ENCODE peak calls at places on chromosomes 5 and 9, in eight cellular contexts. X is osteocyte; B is GM12892; F is A549; E is glomerular endothelial cell; O is activated CD8-positive, alpha-beta memory T cell treated with anti-CD3 and anti-CD28 coated beads, Interleukin-2, amount 50 U/mL, for 4 hours; Y is GM23248; N is sciatic nerve. P is an unnamed sample.

GRCh38 chr9:10534863-10535262 is 77.9 kb downstream of the PTPRD start:
- DNase-seq in E (no peak), O (no peak), Y (no peak), X (no peak), F (no peak), N (no peak), B (no peak), P (no peak)

GRCh38 chr5:115954144-115954543 is 8.1 kb upstream of the LVRN start:
- DNase-seq in Y (no peak), X (no peak), F (no peak), N (no peak), E (no peak), O (no peak), B (no peak), P (no peak)

GRCh38 chr5:136058031-136058971 is 29.5 kb downstream of the TGFBI start:
- DNase-seq in N (peak), Y (peak), B (no peak), X (peak), E (no peak), O (no peak), F (peak), P (no peak)

GRCh38 chr5:138339086-138339456 is 1.0 kb downstream of the FAM53C start:
- DNase-seq in X (no peak), E (no peak), Y (peak), O (no peak), F (no peak), B (no peak), N (no peak), P (no peak)

GRCh38 chr9:2764371-2764770 is 47.1 kb downstream of the KCNV2 start:
- DNase-seq in O (no peak), B (no peak), N (no peak), Y (no peak), F (no peak), X (no peak), E (no peak), P (no peak)

GRCh38 chr9:19229725-19230355 is 653 bp upstream of the DENND4C start:
- DNase-seq in B (peak), F (peak), E (no peak), X (peak), O (peak), Y (peak), N (peak), P (peak)

GRCh38 chr5:75733767-75734166 is 16.5 kb upstream of the POC5 start:
- DNase-seq in N (no peak), B (no peak), O (no peak), Y (no peak), E (no peak), X (no peak), F (no peak), P (no peak)

GRCh38 chr9:32928912-32929311 is 72.5 kb downstream of the APTX start:
- DNase-seq in Y (no peak), B (no peak), O (no peak), N (no peak), F (no peak), X (no peak), E (no peak), P (no peak)

GRCh38 chr5:157384971-157385709 is 74.9 kb upstream of the NIPAL4 start:
- DNase-seq in N (no peak), X (peak), Y (peak), E (peak), B (no peak), F (peak), O (no peak), P (no peak)

GRCh38 chr9:27347889-27348288 is 50.9 kb upstream of the EQTN start:
- DNase-seq in Y (no peak), E (no peak), N (no peak), B (no peak), O (no peak), X (no peak), F (no peak), P (no peak)

GRCh38 chr5:14669415-14669814 is 4.9 kb downstream of the OTULIN start:
- DNase-seq in X (no peak), B (no peak), N (no peak), E (no peak), F (no peak), O (no peak), Y (no peak), P (no peak)

GRCh38 chr9:27473135-27473534 is 51.0 kb upstream of the IFNK start:
- DNase-seq in X (no peak), O (no peak), Y (peak), F (no peak), N (no peak), B (no peak), E (no peak), P (no peak)

GRCh38 chr5:176530983-176531901 is 6.0 kb downstream of the RNF44 start:
- DNase-seq in X (no peak), N (peak), E (no peak), B (no peak), Y (peak), F (no peak), O (no peak), P (no peak)

GRCh38 chr5:179163236-179164155 is 103.3 kb downstream of the ZNF354C start:
- DNase-seq in E (no peak), N (peak), F (no peak), B (no peak), X (no peak), O (peak), Y (no peak), P (no peak)

GRCh38 chr9:99463144-99463543 is 241.1 kb downstream of the SEC61B start:
- DNase-seq in F (no peak), O (no peak), E (no peak), Y (no peak), N (no peak), X (no peak), B (no peak), P (no peak)

GRCh38 chr5:135999396-136000139 is 29.2 kb upstream of the TGFBI start:
- DNase-seq in E (no peak), F (peak), O (no peak), Y (peak), N (no peak), B (no peak), X (no peak), P (no peak)

GRCh38 chr9:97321251-97321650 is 13.8 kb downstream of the CCDC180 start:
- DNase-seq in O (no peak), N (no peak), B (no peak), X (no peak), F (no peak), E (no peak), Y (no peak), P (no peak)

GRCh38 chr9:21709464-21710058 is 92.9 kb upstream of the MTAP start:
- DNase-seq in B (no peak), O (peak), X (no peak), E (no peak), F (peak), Y (peak), N (peak), P (peak)

GRCh38 chr5:178322736-178323540 is 90.3 kb upstream of the PHYKPL start:
- DNase-seq in O (no peak), Y (no peak), N (peak), E (no peak), B (no peak), F (no peak), X (no peak), P (no peak)

GRCh38 chr9:76603448-76603895 is 144.5 kb downstream of the GCNT1 start:
- DNase-seq in B (no peak), O (no peak), F (no peak), E (no peak), X (peak), N (no peak), Y (peak), P (no peak)

GRCh38 chr9:114687034-114687433 is 5.0 kb upstream of the TEX48 start:
- DNase-seq in B (no peak), X (no peak), E (no peak), F (no peak), O (no peak), N (no peak), Y (peak), P (no peak)

GRCh38 chr5:135457424-135458071 is 5.4 kb upstream of the TIFAB start:
- DNase-seq in N (peak), Y (peak), X (no peak), O (peak), F (peak), B (peak), E (no peak), P (peak)

GRCh38 chr5:134281081-134281480 is 55.2 kb upstream of the PPP2CA start:
- DNase-seq in N (no peak), E (no peak), B (no peak), Y (no peak), X (no peak), O (no peak), F (no peak), P (no peak)

GRCh38 chr9:121598167-121599000 is 53.0 kb upstream of the DAB2IP start:
- DNase-seq in B (no peak), Y (peak), N (no peak), F (no peak), X (peak), E (no peak), O (no peak), P (peak)

GRCh38 chr5:96752341-96753016 is 55.3 kb downstream of the ERAP1 start:
- DNase-seq in N (no peak), X (no peak), O (no peak), E (peak), F (peak), Y (peak), B (no peak), P (peak)

GRCh38 chr5:56786346-56786745 is 29.0 kb upstream of the MAP3K1 start:
- DNase-seq in O (no peak), Y (no peak), X (no peak), F (no peak), B (no peak), N (no peak), E (no peak), P (no peak)

GRCh38 chr5:6568909-6569308 is 63.9 kb downstream of the NSUN2 start:
- DNase-seq in O (no peak), B (no peak), E (no peak), Y (no peak), X (peak), N (no peak), F (no peak), P (no peak)

GRCh38 chr5:133241179-133241728 is 189.4 kb downstream of the HSPA4 start:
- DNase-seq in F (no peak), N (no peak), O (no peak), B (no peak), E (no peak), Y (no peak), X (no peak), P (no peak)

GRCh38 chr5:19496056-19496455 is 491.9 kb downstream of the CDH18 start:
- DNase-seq in Y (no peak), E (no peak), X (no peak), O (no peak), F (no peak), N (no peak), B (no peak), P (no peak)